ENCODE peak calls at places on chromosomes 13 and 19, in six cellular contexts. One of them, this sample, is unnamed.

GRCh38 chr19:32287811-32288227 is 57.6 kb upstream of the ZNF507 start:
- DNase-seq in WTC11: peak
- DNase-seq in GM12878: no peak
- DNase-seq in K562: peak
- DNase-seq in GM23338: peak
- DNase-seq in H1: peak
- DNase-seq in this sample: peak

GRCh38 chr19:18007939-18008673 is at the start of gene ARRDC2:
- DNase-seq in K562: peak
- DNase-seq in H1: peak
- DNase-seq in GM12878: no peak
- DNase-seq in WTC11: peak
- DNase-seq in GM23338: peak
- DNase-seq in this sample: peak

GRCh38 chr13:44470623-44471562 is 97.3 kb downstream of the SERP2 start:
- DNase-seq in GM12878: no peak
- DNase-seq in WTC11: no peak
- DNase-seq in K562: peak
- DNase-seq in GM23338: peak
- DNase-seq in H1: no peak
- DNase-seq in this sample: peak

GRCh38 chr13:98275711-98276171 is 98.7 kb upstream of the RNF113B start:
- DNase-seq in H1: no peak
- DNase-seq in GM12878: no peak
- DNase-seq in WTC11: no peak
- DNase-seq in GM23338: no peak
- DNase-seq in K562: no peak
- DNase-seq in this sample: no peak

GRCh38 chr19:658916-659839 is 3.8 kb downstream of the RNF126 start:
- DNase-seq in GM23338: no peak
- DNase-seq in GM12878: no peak
- DNase-seq in WTC11: no peak
- DNase-seq in K562: no peak
- DNase-seq in H1: no peak
- DNase-seq in this sample: no peak

GRCh38 chr13:98927954-98928927 is 49.6 kb downstream of the DOCK9 start:
- DNase-seq in GM12878: no peak
- DNase-seq in K562: peak
- DNase-seq in GM23338: peak
- DNase-seq in H1: no peak
- DNase-seq in WTC11: no peak
- DNase-seq in this sample: peak

GRCh38 chr13:36795463-36795862 is 23.6 kb upstream of the RFXAP start:
- DNase-seq in WTC11: peak
- DNase-seq in GM12878: no peak
- DNase-seq in GM23338: peak
- DNase-seq in H1: peak
- DNase-seq in K562: no peak
- DNase-seq in this sample: no peak

GRCh38 chr19:55346725-55347441 is 7.2 kb downstream of the KMT5C start:
- DNase-seq in WTC11: no peak
- DNase-seq in H1: no peak
- DNase-seq in K562: no peak
- DNase-seq in GM12878: no peak
- DNase-seq in GM23338: no peak
- DNase-seq in this sample: no peak

GRCh38 chr13:28059214-28059613 is 41.2 kb downstream of the FLT3 start:
- DNase-seq in H1: no peak
- DNase-seq in WTC11: peak
- DNase-seq in K562: peak
- DNase-seq in GM12878: no peak
- DNase-seq in GM23338: peak
- DNase-seq in this sample: peak

GRCh38 chr19:18650468-18651001 is 13.7 kb downstream of the KLHL26 start:
- DNase-seq in GM23338: no peak
- DNase-seq in WTC11: no peak
- DNase-seq in H1: no peak
- DNase-seq in GM12878: no peak
- DNase-seq in K562: peak
- DNase-seq in this sample: no peak

GRCh38 chr19:39660661-39661060 is 4.9 kb downstream of the LGALS16 start:
- DNase-seq in GM12878: no peak
- DNase-seq in GM23338: no peak
- DNase-seq in WTC11: no peak
- DNase-seq in H1: no peak
- DNase-seq in K562: no peak
- DNase-seq in this sample: no peak
- TF ChIP-seq CREB1 in GM12878: no peak
- TF ChIP-seq CREB1 in GM23338: no peak
- TF ChIP-seq CREB1 in WTC11: no peak
- TF ChIP-seq CREB1 in H1: no peak
- TF ChIP-seq CREB1 in K562: no peak
- TF ChIP-seq CREB1 in this sample: no peak

GRCh38 chr13:20401586-20401957 is 124.1 kb downstream of the CRYL1 start:
- DNase-seq in GM23338: no peak
- DNase-seq in K562: no peak
- DNase-seq in GM12878: no peak
- DNase-seq in WTC11: no peak
- DNase-seq in H1: no peak
- DNase-seq in this sample: no peak

GRCh38 chr13:20399515-20399914 is 126.1 kb downstream of the CRYL1 start:
- DNase-seq in K562: no peak
- DNase-seq in GM12878: no peak
- DNase-seq in H1: no peak
- DNase-seq in WTC11: no peak
- DNase-seq in GM23338: no peak
- DNase-seq in this sample: no peak

GRCh38 chr13:20399961-20400360 is 125.7 kb downstream of the CRYL1 start:
- DNase-seq in GM12878: no peak
- DNase-seq in WTC11: no peak
- DNase-seq in K562: no peak
- DNase-seq in GM23338: no peak
- DNase-seq in H1: no peak
- DNase-seq in this sample: no peak

GRCh38 chr13:20401958-20402856 is 123.5 kb downstream of the CRYL1 start:
- DNase-seq in K562: no peak
- DNase-seq in H1: no peak
- DNase-seq in WTC11: no peak
- DNase-seq in GM12878: no peak
- DNase-seq in GM23338: no peak
- DNase-seq in this sample: no peak

DNA sequence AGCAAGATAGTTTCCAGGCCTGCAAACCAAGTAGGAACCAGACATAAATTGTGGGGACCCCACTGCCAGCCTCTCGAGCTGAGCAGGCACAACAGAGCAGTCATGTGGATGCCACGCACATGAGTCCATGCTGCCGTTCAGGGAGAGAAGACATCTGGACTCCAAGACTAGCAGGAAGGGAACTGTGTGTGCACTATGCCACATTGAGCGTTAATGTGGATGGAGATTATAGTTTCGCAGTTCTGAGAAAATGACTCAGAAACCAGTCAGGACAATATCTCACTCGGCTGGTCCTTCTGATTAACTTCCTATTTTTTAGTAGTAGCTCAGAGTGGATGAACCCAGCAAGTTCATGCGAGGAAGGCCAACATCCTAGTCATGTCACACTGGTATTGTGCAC is 124.9 kb downstream of the CRYL1 start:
- DNase-seq in WTC11: no peak
- DNase-seq in GM12878: no peak
- DNase-seq in GM23338: no peak
- DNase-seq in H1: no peak
- DNase-seq in K562: no peak
- DNase-seq in this sample: no peak
- TF ChIP-seq CREB1 in WTC11: no peak
- TF ChIP-seq CREB1 in GM12878: no peak
- TF ChIP-seq CREB1 in GM23338: no peak
- TF ChIP-seq CREB1 in H1: no peak
- TF ChIP-seq CREB1 in K562: no peak
- TF ChIP-seq CREB1 in this sample: no peak

GRCh38 chr19:7397687-7398086 is 49.0 kb downstream of the ARHGEF18 start:
- DNase-seq in WTC11: no peak
- DNase-seq in GM12878: no peak
- DNase-seq in K562: no peak
- DNase-seq in GM23338: no peak
- DNase-seq in H1: no peak
- DNase-seq in this sample: peak
- TF ChIP-seq CREB1 in WTC11: no peak
- TF ChIP-seq CREB1 in GM12878: no peak
- TF ChIP-seq CREB1 in K562: no peak
- TF ChIP-seq CREB1 in GM23338: no peak
- TF ChIP-seq CREB1 in H1: no peak
- TF ChIP-seq CREB1 in this sample: no peak

DNA sequence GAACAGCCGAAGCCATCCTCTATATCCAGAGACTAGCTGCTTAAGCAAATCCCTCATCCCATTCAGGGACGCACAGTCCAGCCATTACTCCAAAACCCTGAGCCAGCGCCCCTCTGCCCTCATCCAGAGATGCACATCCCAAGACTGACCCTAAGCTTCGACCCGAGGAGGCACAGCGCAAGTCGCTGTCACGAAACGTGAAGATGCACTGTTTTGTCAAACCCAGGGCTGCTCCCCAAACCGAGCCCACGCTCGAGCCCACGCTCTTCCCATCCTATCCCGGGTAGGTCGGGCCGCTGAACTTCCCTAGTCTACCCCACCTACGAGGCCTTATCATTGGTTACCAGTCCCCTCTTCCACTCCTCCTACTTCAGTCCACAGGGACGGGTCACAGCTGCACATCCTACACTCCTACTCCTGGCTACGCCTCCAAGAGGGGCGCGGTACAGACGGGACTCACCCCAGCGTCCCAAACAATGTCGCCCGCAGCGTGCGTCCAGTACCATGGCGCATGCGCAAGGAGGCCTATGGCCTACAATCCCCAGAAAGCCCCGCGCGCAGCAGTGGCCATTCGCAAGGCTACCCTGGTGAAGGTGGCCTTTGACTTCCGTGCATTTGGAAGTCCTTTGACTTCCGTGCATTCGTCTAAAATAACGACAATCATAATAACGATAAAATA is at the start of gene ZNF285:
- DNase-seq in GM23338: peak
- DNase-seq in GM12878: peak
- DNase-seq in H1: peak
- DNase-seq in K562: peak
- DNase-seq in WTC11: peak
- DNase-seq in this sample: peak
- TF ChIP-seq CREB1 in GM23338: peak
- TF ChIP-seq CREB1 in GM12878: no peak
- TF ChIP-seq CREB1 in H1: peak
- TF ChIP-seq CREB1 in K562: no peak
- TF ChIP-seq CREB1 in WTC11: no peak
- TF ChIP-seq CREB1 in this sample: peak

This sample was measured in HepG2.